ENCODE peak calls at places on chromosomes 2 and 18, in seven cellular contexts. I is activated CD8-positive, alpha-beta memory T cell treated with anti-CD3 and anti-CD28 coated beads, Interleukin-2, amount 10 ng/mL, durations not matched to agents 7 days and 5 days; M is pons; L is ascending aorta; E is Kasumi-1; O is NCI-H1092 treated with DMSO at 0.1 percent for 48 hours; W is astrocyte of the cerebellum. J is an unnamed sample.

GRCh38 chr2:240960309-240960962 is 38.0 kb upstream of the SNED1 start:
- DNase-seq in I (peak), W (no peak), L (no peak), O (peak), E (peak), M (no peak), J (no peak)

GRCh38 chr18:57210101-57210661 is 63.3 kb downstream of the BOD1L2 start:
- DNase-seq in W (peak), E (peak), O (peak), M (peak), I (no peak), L (no peak), J (no peak)

GRCh38 chr18:46167971-46168370 is 63.8 kb downstream of the HAUS1 start:
- DNase-seq in E (peak), I (peak), W (no peak), L (no peak), O (no peak), M (peak), J (no peak)

GRCh38 chr2:85409719-85410583 is at the start of gene CAPG:
- DNase-seq in O (no peak), E (peak), M (no peak), I (peak), W (no peak), L (no peak), J (no peak)

GRCh38 chr2:151437630-151438029 is 27.9 kb downstream of the RIF1 start:
- DNase-seq in I (no peak), E (peak), L (no peak), W (peak), M (no peak), O (peak), J (no peak)

GRCh38 chr2:229815858-229816257 is 101.5 kb upstream of the DNER start:
- DNase-seq in W (no peak), O (no peak), I (no peak), E (no peak), L (no peak), M (peak), J (no peak)

GRCh38 chr2:71831208-71831577 is 316.5 kb downstream of the CYP26B1 start:
- DNase-seq in M (no peak), W (peak), O (no peak), L (peak), I (no peak), E (no peak), J (peak)

GRCh38 chr18:79396431-79397287 is 929 bp downstream of the NFATC1 start:
- DNase-seq in L (no peak), W (no peak), I (no peak), E (no peak), M (no peak), O (no peak), J (no peak)

GRCh38 chr2:219476605-219477578 is 21.8 kb upstream of the GMPPA start:
- DNase-seq in W (no peak), O (no peak), M (no peak), L (no peak), E (no peak), I (no peak), J (no peak)

GRCh38 chr2:8148260-8148880 is 533.5 kb upstream of the ID2 start:
- DNase-seq in O (no peak), I (no peak), W (peak), L (no peak), E (no peak), M (no peak), J (no peak)

GRCh38 chr2:164840930-164841718 is 499 bp downstream of the COBLL1 start:
- DNase-seq in L (no peak), M (no peak), I (peak), O (peak), E (peak), W (peak), J (no peak)

GRCh38 chr2:217069263-217070042 is 209.6 kb upstream of the TNP1 start:
- DNase-seq in L (no peak), M (no peak), E (no peak), O (no peak), I (no peak), W (no peak), J (no peak)

GRCh38 chr2:18171191-18172139 is 293.0 kb downstream of the KCNS3 start:
- DNase-seq in W (peak), L (no peak), I (no peak), O (no peak), E (no peak), M (no peak), J (no peak)

GRCh38 chr18:37634516-37634915 is 68.9 kb upstream of the CELF4 start:
- DNase-seq in M (no peak), W (no peak), E (no peak), I (no peak), L (no peak), O (no peak), J (no peak)

GRCh38 chr2:42196403-42197267 is 27.5 kb downstream of the EML4 start:
- DNase-seq in M (peak), L (no peak), W (peak), O (peak), I (peak), E (peak), J (no peak)

GRCh38 chr18:59124370-59124704 is 15.3 kb upstream of the SEC11C start:
- DNase-seq in L (no peak), W (no peak), M (no peak), E (no peak), O (no peak), I (no peak), J (no peak)